ENCODE peak calls at places on chromosome 11, in four cellular contexts. Q is adrenal gland, D is right lobe of liver, J is right atrium auricular region. O is an unnamed sample.

GRCh38 chr11:125257185-125257584 is 92.6 kb downstream of the PKNOX2 start:
- DNase-seq in Q (no peak), D (no peak), J (no peak), O (no peak)

GRCh38 chr11:92257536-92257935 is 32.9 kb downstream of the FAT3 start:
- DNase-seq in Q (no peak), D (no peak), J (no peak), O (no peak)

GRCh38 chr11:2827256-2827655 is 58.3 kb downstream of the CDKN1C start:
- DNase-seq in Q (no peak), D (no peak), J (no peak), O (no peak)

GRCh38 chr11:9905562-9905961 is 241.7 kb downstream of the SWAP70 start:
- DNase-seq in Q (no peak), D (no peak), J (no peak), O (no peak)

GRCh38 chr11:67372993-67373915 is at the start of gene CLCF1:
- DNase-seq in Q (peak; percentile 65), D (peak; percentile 73), J (no peak), O (peak; percentile 74)

GRCh38 chr11:92576315-92576714 is 351.7 kb downstream of the FAT3 start:
- DNase-seq in Q (no peak), D (no peak), J (no peak), O (no peak)

GRCh38 chr11:1888811-1889526 is 2.7 kb downstream of the PRR33 start:
- DNase-seq in Q (peak; percentile 34), D (no peak), J (no peak), O (no peak)

GRCh38 chr11:69308936-69309799 is 15.2 kb downstream of the MYEOV start:
- DNase-seq in Q (no peak), D (peak; percentile 31), J (no peak), O (no peak)

GRCh38 chr11:57111646-57112045 is 70.1 kb upstream of the LRRC55 start:
- DNase-seq in Q (no peak), D (no peak), J (no peak), O (no peak)

GRCh38 chr11:99973993-99974392 is 713.1 kb upstream of the ARHGAP42 start:
- DNase-seq in Q (no peak), D (no peak), J (no peak), O (no peak)

GRCh38 chr11:78290293-78291176 is 101.8 kb downstream of the USP35 start:
- DNase-seq in Q (peak; percentile 52), D (peak; percentile 76), J (peak; percentile 67), O (peak; percentile 24)

GRCh38 chr11:130765951-130766649 is 150.2 kb downstream of the SNX19 start:
- DNase-seq in Q (no peak), D (no peak), J (no peak), O (no peak)

GRCh38 chr11:81874627-81875026 is 859.0 kb downstream of the FAM181B start:
- DNase-seq in Q (no peak), D (no peak), J (no peak), O (no peak)

GRCh38 chr11:133940034-133940433 is 16.7 kb downstream of the IGSF9B start:
- DNase-seq in Q (no peak), D (no peak), J (no peak), O (no peak)

GRCh38 chr11:3152471-3153110 is 12.5 kb downstream of the OSBPL5 start:
- DNase-seq in Q (no peak), D (no peak), J (no peak), O (no peak)

GRCh38 chr11:27213232-27213660 is 149.8 kb downstream of the CCDC34 start:
- DNase-seq in Q (peak; percentile 21), D (no peak), J (no peak), O (peak; percentile 91)

GRCh38 chr11:44622721-44623258 is 57.3 kb downstream of the CD82 start:
- DNase-seq in Q (peak; percentile 10), D (peak; percentile 43), J (no peak), O (no peak)

GRCh38 chr11:2748814-2749554 is 49.2 kb upstream of the KCNQ1OT1 start:
- DNase-seq in Q (peak; percentile 13), D (no peak), J (no peak), O (no peak)

GRCh38 chr11:19828382-19829108 is 115.9 kb downstream of the NAV2 start:
- DNase-seq in Q (no peak), D (no peak), J (no peak), O (no peak)

GRCh38 chr11:105609341-105609781 is 512 bp upstream of the GRIA4 start:
- DNase-seq in Q (no peak), D (no peak), J (no peak), O (no peak)

GRCh38 chr11:57424802-57425564 is 1.9 kb downstream of the SLC43A3 start:
- DNase-seq in Q (peak; percentile 84), D (peak; percentile 64), J (peak; percentile 94), O (no peak)

GRCh38 chr11:29962243-29962642 is 54.6 kb downstream of the KCNA4 start:
- DNase-seq in Q (no peak), D (no peak), J (no peak), O (no peak)

GRCh38 chr11:64233913-64234839 is at the start of gene VEGFB:
- DNase-seq in Q (peak; percentile 70), D (peak; percentile 81), J (no peak), O (no peak)

GRCh38 chr11:111603633-111604130 is 1.4 kb downstream of the SIK2 start:
- DNase-seq in Q (no peak), D (no peak), J (no peak), O (no peak)

GRCh38 chr11:124751391-124751740 is 689 bp downstream of the VSIG2 start:
- DNase-seq in Q (no peak), D (no peak), J (no peak), O (no peak)

GRCh38 chr11:22454461-22454860 is 116.3 kb downstream of the SLC17A6 start:
- DNase-seq in Q (no peak), D (no peak), J (no peak), O (peak; percentile 32)

GRCh38 chr11:115784796-115785521 is 280.7 kb upstream of the CADM1 start:
- DNase-seq in Q (peak; percentile 45), D (no peak), J (no peak), O (no peak)

GRCh38 chr11:105245781-105246315 is 106.3 kb upstream of the CARD18 start:
- DNase-seq in Q (no peak), D (no peak), J (no peak), O (no peak)

GRCh38 chr11:66727883-66728759 is 895 bp downstream of the SPTBN2 start:
- DNase-seq in Q (no peak), D (peak; percentile 68), J (no peak), O (no peak)

GRCh38 chr11:132114185-132114584 is 743.8 kb downstream of the NTM start:
- DNase-seq in Q (peak; percentile 30), D (peak; percentile 46), J (no peak), O (no peak)
- TF ChIP-seq CTCF in Q (peak; percentile 7), D (peak; percentile 70), J (peak; percentile 35), O (peak; percentile 42)

GRCh38 chr11:14242733-14243132 is 116.2 kb downstream of the RRAS2 start:
- DNase-seq in Q (no peak), D (no peak), J (no peak), O (no peak)
- TF ChIP-seq CTCF in Q (no peak), D (no peak), J (no peak), O (no peak)

DNA sequence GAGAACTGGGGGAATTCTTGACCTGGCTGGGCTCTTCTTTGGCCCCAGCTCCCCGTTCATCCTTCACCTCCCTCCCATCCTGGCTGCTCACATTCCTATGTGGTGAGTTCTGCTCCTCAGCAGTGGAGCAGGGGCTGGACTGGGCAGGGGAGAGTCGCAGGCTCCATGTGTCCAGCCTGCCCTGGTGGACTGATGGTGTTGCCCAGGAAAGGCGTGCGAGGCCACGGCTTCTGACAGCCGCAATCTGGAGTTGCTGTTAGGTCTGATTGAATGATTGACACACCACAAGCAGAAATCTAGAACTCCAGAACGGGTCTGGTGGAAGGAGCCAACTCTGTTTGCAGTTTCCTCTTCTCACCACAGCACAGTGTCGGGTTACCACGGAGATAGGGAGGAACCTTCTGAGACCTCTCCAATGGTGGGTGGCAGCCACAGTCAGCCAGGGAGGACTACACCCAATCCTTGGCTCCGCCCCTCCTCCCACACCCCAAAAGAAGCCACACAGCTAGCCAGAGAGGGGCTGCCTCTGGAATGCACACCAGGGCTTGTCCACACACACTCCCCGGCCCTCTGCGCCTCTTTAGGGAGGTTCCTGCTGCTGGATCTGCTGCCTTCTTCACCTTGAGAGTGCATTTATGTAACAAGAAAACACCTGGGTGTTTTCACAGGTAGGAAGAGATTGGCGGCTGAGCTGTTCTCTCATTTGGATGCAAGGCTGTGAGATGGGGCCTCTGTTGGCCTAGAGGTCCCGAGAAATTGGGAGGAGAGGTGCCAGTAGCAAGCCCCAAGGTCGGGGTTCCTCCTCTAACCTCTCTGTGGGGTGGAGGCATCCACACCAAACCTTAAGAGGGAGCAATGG is 56.4 kb upstream of the CD44 start:
- DNase-seq in Q (peak; percentile 51), D (no peak), J (peak; percentile 71), O (peak; percentile 64)
- TF ChIP-seq CTCF in Q (no peak), D (no peak), J (no peak), O (no peak)

GRCh38 chr11:62974848-62975522 is 9.8 kb downstream of the SLC22A6 start:
- DNase-seq in Q (no peak), D (no peak), J (no peak), O (no peak)
- TF ChIP-seq CTCF in Q (no peak), D (peak; percentile 33), J (peak; percentile 17), O (peak; percentile 16)

DNA sequence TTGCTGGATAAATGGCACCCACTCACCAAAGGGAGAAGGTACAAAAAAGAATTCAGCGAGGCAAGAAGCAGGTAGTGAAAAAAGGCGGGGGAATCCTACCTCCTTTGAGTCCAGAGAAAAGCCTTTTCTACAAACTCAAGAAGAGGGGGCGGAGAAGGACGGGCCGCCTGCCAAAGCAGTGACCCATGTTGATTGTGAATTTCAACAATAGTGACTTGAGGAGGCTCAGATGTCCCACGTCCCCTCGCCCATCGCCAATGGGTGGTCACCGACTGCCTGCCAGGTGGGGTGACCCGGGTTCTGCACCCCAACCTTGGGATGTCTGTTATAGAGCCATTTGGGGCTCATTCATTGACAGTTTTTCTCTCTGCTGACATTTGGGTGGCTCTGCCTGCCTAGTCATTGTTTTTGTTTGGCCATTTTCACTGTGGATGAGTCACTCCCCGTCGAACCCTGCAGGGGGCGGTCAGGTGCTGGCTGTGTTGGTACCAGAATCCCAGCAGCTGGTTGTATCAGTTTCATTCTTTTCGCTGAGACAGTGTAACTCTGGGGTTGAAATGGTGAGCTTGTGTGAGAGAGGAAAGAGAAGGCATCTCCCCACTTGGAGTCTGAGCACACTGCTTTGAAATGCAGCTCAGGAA is 163.4 kb upstream of the NCAM1 start:
- DNase-seq in Q (peak; percentile 68), D (no peak), J (no peak), O (no peak)
- TF ChIP-seq CTCF in Q (no peak), D (peak; percentile 55), J (no peak), O (peak; percentile 21)

GRCh38 chr11:116833816-116834534 is 3.4 kb downstream of the APOA1 start:
- DNase-seq in Q (no peak), D (peak; percentile 92), J (no peak), O (no peak)

GRCh38 chr11:116833491-116833815 is 3.7 kb downstream of the APOC3 start:
- DNase-seq in Q (no peak), D (no peak), J (no peak), O (no peak)

GRCh38 chr11:116830184-116830912 is 641 bp downstream of the APOC3 start:
- DNase-seq in Q (no peak), D (peak; percentile 47), J (no peak), O (no peak)

GRCh38 chr11:116831790-116832349 is 2.2 kb downstream of the APOC3 start:
- DNase-seq in Q (no peak), D (peak; percentile 48), J (no peak), O (no peak)

GRCh38 chr11:116832350-116833290 is 2.9 kb downstream of the APOC3 start:
- DNase-seq in Q (no peak), D (peak; percentile 81), J (no peak), O (no peak)
- TF ChIP-seq CTCF in Q (no peak), D (peak; percentile 23), J (no peak), O (no peak)